ENCODE peak calls at places on chromosomes 1 and 21, in four cellular contexts. T is GM12865, M is IMR-90, E is lower lobe of right lung. L is an unnamed sample.
A peak's percentile ranks its signal among the peaks of the same experiment; 100 is the strongest.

GRCh38 chr21:42657676-42658319 is 4.4 kb downstream of the PDE9A start:
- DNase-seq in T (no peak), M (no peak), E (no peak), L (no peak)

GRCh38 chr21:18249542-18250152 is 5.0 kb downstream of the CHODL start:
- DNase-seq in T (no peak), M (no peak), E (no peak), L (no peak)

GRCh38 chr1:56331207-56331891 is 248.0 kb downstream of the PLPP3 start:
- DNase-seq in T (no peak), M (no peak), E (no peak), L (no peak)

GRCh38 chr1:14740016-14740415 is 141.5 kb downstream of the KAZN start:
- DNase-seq in T (no peak), M (no peak), E (no peak), L (no peak)

GRCh38 chr1:156245451-156246232 is 2.2 kb downstream of the PAQR6 start:
- DNase-seq in T (peak; percentile 75), M (no peak), E (peak; percentile 59), L (no peak)

GRCh38 chr1:53627031-53627430 is 111.9 kb downstream of the GLIS1 start:
- DNase-seq in T (no peak), M (no peak), E (no peak), L (no peak)

GRCh38 chr1:160951443-160952128 is 3.0 kb downstream of the ITLN2 start:
- DNase-seq in T (peak; percentile 79), M (peak; percentile 41), E (peak; percentile 74), L (peak; percentile 34)

GRCh38 chr1:167532375-167532774 is 14.0 kb upstream of the CD247 start:
- DNase-seq in T (no peak), M (no peak), E (no peak), L (no peak)

GRCh38 chr1:85134583-85135455 is 66.0 kb downstream of the SYDE2 start:
- DNase-seq in T (no peak), M (peak; percentile 86), E (peak; percentile 69), L (no peak)

GRCh38 chr1:206933333-206933945 is 11.7 kb upstream of the FCMR start:
- DNase-seq in T (peak; percentile 83), M (no peak), E (peak; percentile 67), L (no peak)

GRCh38 chr1:150760003-150760402 is 5.6 kb downstream of the CTSS start:
- DNase-seq in T (peak; percentile 32), M (no peak), E (no peak), L (no peak)

GRCh38 chr21:28485301-28486022 is 507.2 kb downstream of the LTN1 start:
- DNase-seq in T (no peak), M (peak; percentile 80), E (no peak), L (no peak)

GRCh38 chr1:47182681-47183235 is 7.1 kb downstream of the PDZK1IP1 start:
- DNase-seq in T (no peak), M (no peak), E (no peak), L (no peak)

GRCh38 chr21:46550511-46550941 is 54.4 kb downstream of the S100B start:
- DNase-seq in T (peak; percentile 17), M (no peak), E (no peak), L (no peak)

GRCh38 chr21:17931080-17931479 is 111.9 kb upstream of the C21orf91 start:
- DNase-seq in T (peak; percentile 22), M (no peak), E (no peak), L (no peak)

GRCh38 chr1:60132985-60133673 is 59.6 kb upstream of the C1orf87 start:
- DNase-seq in T (no peak), M (peak; percentile 50), E (no peak), L (no peak)

GRCh38 chr1:162908780-162909179 is 47.8 kb upstream of the CCDC190 start:
- DNase-seq in T (no peak), M (peak; percentile 91), E (no peak), L (no peak)

GRCh38 chr1:52306227-52307006 is 59.6 kb downstream of the CC2D1B start:
- DNase-seq in T (no peak), M (no peak), E (no peak), L (no peak)

GRCh38 chr1:16006010-16006409 is 2.0 kb downstream of the SRARP start:
- DNase-seq in T (no peak), M (no peak), E (peak; percentile 18), L (no peak)

GRCh38 chr1:173867753-173868265 is at the start of gene GAS5:
- DNase-seq in T (peak; percentile 100), M (peak; percentile 100), E (peak; percentile 100), L (peak; percentile 99)

GRCh38 chr1:159915571-159916239 is 9.6 kb downstream of the TAGLN2 start:
- DNase-seq in T (no peak), M (no peak), E (no peak), L (no peak)

GRCh38 chr21:41601573-41602371 is 93.8 kb upstream of the TMPRSS2 start:
- DNase-seq in T (peak; percentile 35), M (peak; percentile 13), E (no peak), L (no peak)

GRCh38 chr1:185170291-185170848 is 13.4 kb downstream of the SWT1 start:
- DNase-seq in T (peak; percentile 63), M (peak; percentile 67), E (no peak), L (no peak)

GRCh38 chr1:218486108-218486507 is 141.0 kb downstream of the TGFB2 start:
- DNase-seq in T (no peak), M (no peak), E (no peak), L (no peak)

GRCh38 chr1:22808846-22809501 is 98.3 kb downstream of the EPHB2 start:
- DNase-seq in T (no peak), M (peak; percentile 87), E (peak; percentile 48), L (no peak)

GRCh38 chr1:247964933-247965332 is at the start of gene OR2AK2:
- DNase-seq in T (no peak), M (no peak), E (no peak), L (no peak)

GRCh38 chr1:31531177-31532000 is 44.9 kb upstream of the TINAGL1 start:
- DNase-seq in T (no peak), M (peak; percentile 70), E (no peak), L (no peak)

GRCh38 chr1:232519186-232519585 is 110.7 kb downstream of the SIPA1L2 start:
- DNase-seq in T (no peak), M (no peak), E (no peak), L (no peak)

GRCh38 chr1:160376525-160377131 is 9.8 kb downstream of the NHLH1 start:
- DNase-seq in T (peak; percentile 73), M (peak; percentile 72), E (no peak), L (peak; percentile 30)

DNA sequence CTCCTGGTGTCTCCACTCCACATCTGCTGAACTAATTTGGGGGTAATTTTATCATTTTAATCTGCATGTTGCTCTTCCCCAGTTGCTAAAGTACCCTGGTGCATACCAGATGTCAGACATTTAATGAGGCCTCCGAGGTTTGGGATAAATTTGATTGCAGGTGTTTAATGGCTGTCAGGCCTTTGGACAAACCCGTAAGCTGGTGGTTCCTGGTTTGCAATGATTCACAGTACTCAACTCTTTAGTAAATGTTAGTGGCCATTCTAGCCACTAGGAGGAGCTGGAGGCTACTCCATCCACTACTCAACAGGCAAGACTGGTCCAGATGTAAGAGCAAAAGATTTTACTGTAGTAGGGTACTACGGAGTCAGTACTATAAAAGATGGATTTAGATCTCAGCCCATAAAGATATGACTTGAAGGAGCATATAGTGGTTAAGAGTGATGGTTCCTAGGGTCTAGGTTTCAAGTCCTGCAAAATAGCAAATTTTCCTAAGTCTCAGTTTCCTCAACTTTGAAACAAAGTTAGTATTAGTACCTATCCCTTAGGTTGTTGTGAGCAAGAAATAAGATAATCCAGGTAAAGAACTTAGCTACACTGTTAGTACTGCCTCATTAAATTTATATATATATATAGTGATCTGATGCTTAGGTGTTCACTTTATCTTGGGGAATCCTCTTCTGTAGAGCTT is 132.8 kb downstream of the SNX7 start:
- DNase-seq in T (peak; percentile 64), M (peak; percentile 72), E (no peak), L (peak; percentile 8)
- TF ChIP-seq CTCF in T (peak; percentile 75), M (peak; percentile 81), E (peak; percentile 64), L (peak; percentile 78)

GRCh38 chr21:31218830-31219608 is 125.0 kb downstream of the TIAM1 start:
- DNase-seq in T (no peak), M (peak; percentile 29), E (peak; percentile 54), L (no peak)
- H3K4me3 ChIP-seq in T (no peak overlapping the region), M (no peak overlapping the region), E (no peak overlapping the region), L (no peak overlapping the region)

DNA sequence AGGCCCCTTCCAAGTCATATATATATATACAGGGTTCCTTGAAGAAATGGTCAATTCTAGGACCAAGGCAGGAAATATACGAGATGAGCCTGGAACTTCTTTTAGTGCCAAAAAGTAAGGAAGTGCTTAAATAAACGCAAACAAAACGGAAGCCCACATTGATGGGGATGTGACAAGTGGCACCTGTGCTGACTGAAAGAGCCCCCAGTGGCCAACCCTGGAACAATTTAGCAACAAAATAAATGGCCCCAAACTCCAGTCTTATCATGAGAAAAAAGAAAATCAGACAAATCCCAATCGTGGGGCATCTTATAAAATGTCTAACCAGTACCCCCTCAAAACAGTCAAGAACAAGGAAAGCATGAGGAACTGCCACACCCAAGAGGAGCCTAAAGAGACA is 17.7 kb downstream of the PLA2G5 start:
- DNase-seq in T (peak; percentile 41), M (no peak), E (no peak), L (no peak)
- TF ChIP-seq CTCF in T (peak; percentile 46), M (no peak), E (no peak), L (peak; percentile 66)

GRCh38 chr1:1400576-1401456 is 1.7 kb upstream of the CCNL2 start:
- DNase-seq in T (no peak), M (peak; percentile 23), E (no peak), L (no peak)
- H3K4me3 ChIP-seq in T (peak overlapping the region; percentile 81), M (peak overlapping the region; percentile 93), E (peak overlapping the region; percentile 93), L (peak overlapping the region; percentile 83)

GRCh38 chr1:70963374-70963773 is 84.2 kb downstream of the PTGER3 start:
- DNase-seq in T (peak; percentile 1), M (no peak), E (no peak), L (no peak)
- TF ChIP-seq CTCF in T (peak; percentile 9), M (no peak), E (no peak), L (no peak)

L was measured in GM12864.